ENCODE peak calls at places on chromosomes 1 and 21, in four cellular contexts. One of them, this sample, is unnamed.

GRCh38 chr1:206005234-206005633 is 2.0 kb upstream of the RAB7B start:
- DNase-seq in IMR-90: no peak
- DNase-seq in keratinocyte: no peak
- DNase-seq in neural progenitor cell: no peak
- DNase-seq in this sample: no peak

GRCh38 chr1:45622891-45623394 is 911 bp downstream of the CCDC17 start:
- DNase-seq in IMR-90: no peak
- DNase-seq in neural progenitor cell: peak
- DNase-seq in keratinocyte: no peak
- DNase-seq in this sample: no peak

GRCh38 chr1:92481598-92482403 is 4.9 kb downstream of the GFI1 start:
- DNase-seq in keratinocyte: no peak
- DNase-seq in IMR-90: no peak
- DNase-seq in neural progenitor cell: peak
- DNase-seq in this sample: no peak

GRCh38 chr21:45003331-45004058 is 63.7 kb downstream of the SLX9 start:
- DNase-seq in keratinocyte: no peak
- DNase-seq in neural progenitor cell: peak
- DNase-seq in IMR-90: no peak
- DNase-seq in this sample: peak

GRCh38 chr1:181433931-181434330 is 49.4 kb upstream of the CACNA1E start:
- DNase-seq in keratinocyte: no peak
- DNase-seq in IMR-90: no peak
- DNase-seq in neural progenitor cell: no peak
- DNase-seq in this sample: no peak

GRCh38 chr1:24323281-24323680 is 4.1 kb downstream of the GRHL3 start:
- DNase-seq in IMR-90: no peak
- DNase-seq in keratinocyte: no peak
- DNase-seq in neural progenitor cell: no peak
- DNase-seq in this sample: no peak

GRCh38 chr1:183569141-183569540 is 21.1 kb downstream of the NCF2 start:
- DNase-seq in IMR-90: peak
- DNase-seq in keratinocyte: no peak
- DNase-seq in neural progenitor cell: no peak
- DNase-seq in this sample: peak

GRCh38 chr1:220370041-220370700 is 97.9 kb upstream of the RAB3GAP2 start:
- DNase-seq in keratinocyte: peak
- DNase-seq in neural progenitor cell: peak
- DNase-seq in IMR-90: peak
- DNase-seq in this sample: no peak

GRCh38 chr1:109181807-109182163 is 31.9 kb upstream of the SARS1 start:
- DNase-seq in IMR-90: no peak
- DNase-seq in keratinocyte: no peak
- DNase-seq in neural progenitor cell: no peak
- DNase-seq in this sample: no peak

GRCh38 chr1:238898856-238899255 is 487.5 kb upstream of the CHRM3 start:
- DNase-seq in IMR-90: no peak
- DNase-seq in neural progenitor cell: no peak
- DNase-seq in keratinocyte: peak
- DNase-seq in this sample: no peak

GRCh38 chr1:209770636-209771415 is 13.5 kb downstream of the C1orf74 start:
- DNase-seq in keratinocyte: no peak
- DNase-seq in neural progenitor cell: no peak
- DNase-seq in IMR-90: no peak
- DNase-seq in this sample: no peak

GRCh38 chr21:37765501-37765900 is 150.8 kb downstream of the KCNJ6 start:
- DNase-seq in neural progenitor cell: no peak
- DNase-seq in keratinocyte: peak
- DNase-seq in IMR-90: no peak
- DNase-seq in this sample: no peak

GRCh38 chr1:22914633-22915217 is 57.9 kb downstream of the LACTBL1 start:
- DNase-seq in neural progenitor cell: peak
- DNase-seq in IMR-90: no peak
- DNase-seq in keratinocyte: no peak
- DNase-seq in this sample: no peak

GRCh38 chr1:225449261-225449660 is 21.4 kb upstream of the LBR start:
- DNase-seq in neural progenitor cell: no peak
- DNase-seq in keratinocyte: peak
- DNase-seq in IMR-90: no peak
- DNase-seq in this sample: no peak

GRCh38 chr1:60916178-60916577 is 166.2 kb upstream of the NFIA start:
- DNase-seq in IMR-90: no peak
- DNase-seq in neural progenitor cell: no peak
- DNase-seq in keratinocyte: no peak
- DNase-seq in this sample: no peak

GRCh38 chr1:22320703-22321344 is 130.8 kb upstream of the ZBTB40 start:
- DNase-seq in keratinocyte: no peak
- DNase-seq in IMR-90: no peak
- DNase-seq in neural progenitor cell: no peak
- DNase-seq in this sample: no peak

GRCh38 chr1:155127105-155127671 is 488 bp upstream of the EFNA1 start:
- DNase-seq in keratinocyte: no peak
- DNase-seq in neural progenitor cell: peak
- DNase-seq in IMR-90: peak
- DNase-seq in this sample: peak

GRCh38 chr1:74237035-74237434 is 1.8 kb downstream of the TNNI3K start:
- DNase-seq in neural progenitor cell: no peak
- DNase-seq in keratinocyte: no peak
- DNase-seq in IMR-90: no peak
- DNase-seq in this sample: no peak

GRCh38 chr1:67749844-67750689 is 65.1 kb downstream of the GADD45A start:
- DNase-seq in IMR-90: peak
- DNase-seq in keratinocyte: no peak
- DNase-seq in neural progenitor cell: peak
- DNase-seq in this sample: no peak

GRCh38 chr1:40708750-40709099 is 17.2 kb downstream of the NFYC start:
- DNase-seq in keratinocyte: peak
- DNase-seq in IMR-90: peak
- DNase-seq in neural progenitor cell: peak
- DNase-seq in this sample: peak

GRCh38 chr1:42171679-42172266 is 7.2 kb upstream of the GUCA2A start:
- DNase-seq in keratinocyte: no peak
- DNase-seq in neural progenitor cell: no peak
- DNase-seq in IMR-90: no peak
- DNase-seq in this sample: no peak

GRCh38 chr21:32708069-32708468 is 19.7 kb downstream of the SYNJ1 start:
- DNase-seq in IMR-90: no peak
- DNase-seq in keratinocyte: no peak
- DNase-seq in neural progenitor cell: no peak
- DNase-seq in this sample: no peak
- H3K9ac ChIP-seq in IMR-90: no peak
- H3K9ac ChIP-seq in keratinocyte: no peak
- H3K9ac ChIP-seq in neural progenitor cell: no peak
- H3K9ac ChIP-seq in this sample: no peak

DNA sequence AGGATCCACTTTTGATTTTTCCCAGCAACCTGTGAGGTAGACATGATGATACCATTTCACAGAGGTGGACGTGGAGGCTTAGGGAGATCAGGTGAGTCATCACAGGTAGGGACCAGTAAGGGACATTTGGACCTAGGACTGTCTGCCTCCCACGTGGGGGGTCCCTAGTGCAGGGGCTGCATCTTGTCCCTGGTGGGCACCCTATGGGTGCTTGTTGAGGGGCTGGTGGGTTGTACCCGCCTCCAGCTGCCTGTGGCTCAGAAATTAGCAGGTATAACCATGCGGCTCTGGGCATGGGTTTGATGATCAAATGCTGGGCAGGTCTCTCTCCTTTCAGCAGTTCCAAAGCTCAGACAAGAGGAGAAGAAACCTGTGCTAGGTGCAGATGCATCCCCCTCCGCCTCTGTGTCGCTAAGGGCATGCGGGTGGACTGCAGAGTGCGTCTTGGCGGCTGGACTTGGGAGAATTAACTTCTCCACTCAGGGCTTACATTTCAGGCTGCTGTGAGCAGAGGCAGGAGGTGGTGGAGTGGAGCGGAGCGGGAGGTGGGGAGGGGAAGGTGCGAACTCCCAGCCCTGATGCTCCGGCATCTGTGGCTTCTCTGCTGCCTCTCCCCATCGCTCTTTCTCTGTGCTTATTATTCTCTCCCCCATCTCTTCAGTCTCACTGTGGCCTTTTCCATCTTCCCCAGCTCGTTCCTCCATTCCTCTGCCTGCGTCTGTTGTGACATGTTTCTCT is 146.7 kb downstream of the PTPRU start:
- DNase-seq in IMR-90: no peak
- DNase-seq in neural progenitor cell: no peak
- DNase-seq in keratinocyte: no peak
- DNase-seq in this sample: no peak
- H3K9ac ChIP-seq in IMR-90: no peak
- H3K9ac ChIP-seq in neural progenitor cell: no peak
- H3K9ac ChIP-seq in keratinocyte: no peak
- H3K9ac ChIP-seq in this sample: no peak

GRCh38 chr1:179177614-179178013 is 51.9 kb downstream of the ABL2 start:
- DNase-seq in IMR-90: no peak
- DNase-seq in keratinocyte: no peak
- DNase-seq in neural progenitor cell: no peak
- DNase-seq in this sample: no peak

GRCh38 chr1:179178965-179179364 is 50.5 kb downstream of the ABL2 start:
- DNase-seq in neural progenitor cell: no peak
- DNase-seq in keratinocyte: no peak
- DNase-seq in IMR-90: peak
- DNase-seq in this sample: no peak

GRCh38 chr1:179175011-179175934 is 54.2 kb downstream of the ABL2 start:
- DNase-seq in keratinocyte: no peak
- DNase-seq in neural progenitor cell: no peak
- DNase-seq in IMR-90: peak
- DNase-seq in this sample: no peak

GRCh38 chr1:179178135-179178630 is 51.3 kb downstream of the ABL2 start:
- DNase-seq in neural progenitor cell: no peak
- DNase-seq in keratinocyte: no peak
- DNase-seq in IMR-90: peak
- DNase-seq in this sample: no peak

DNA sequence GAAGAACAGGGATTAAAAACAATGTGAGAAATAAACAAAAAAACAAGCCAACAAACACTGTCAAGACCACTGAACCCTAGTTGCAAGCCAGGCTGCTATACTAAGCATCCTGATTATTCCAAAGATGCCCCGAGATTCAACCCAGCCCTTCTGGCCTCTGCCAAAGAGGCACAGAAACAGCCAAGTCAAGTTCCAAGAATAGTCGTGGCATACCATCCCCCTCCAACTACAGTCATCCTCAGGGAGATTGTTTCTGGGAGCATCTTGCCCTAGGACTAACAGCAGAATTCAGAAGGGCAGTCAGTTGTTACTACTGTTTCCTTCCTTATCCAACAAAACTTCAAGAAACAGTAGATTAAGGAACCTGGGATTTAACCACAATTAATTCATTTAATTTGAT is 52.3 kb downstream of the ABL2 start:
- DNase-seq in keratinocyte: no peak
- DNase-seq in neural progenitor cell: no peak
- DNase-seq in IMR-90: peak
- DNase-seq in this sample: no peak
- H3K9ac ChIP-seq in keratinocyte: no peak
- H3K9ac ChIP-seq in neural progenitor cell: no peak
- H3K9ac ChIP-seq in IMR-90: no peak
- H3K9ac ChIP-seq in this sample: no peak

GRCh38 chr1:221511797-221512196 is 230.1 kb downstream of the DUSP10 start:
- DNase-seq in neural progenitor cell: peak
- DNase-seq in IMR-90: no peak
- DNase-seq in keratinocyte: no peak
- DNase-seq in this sample: no peak
- H3K9ac ChIP-seq in neural progenitor cell: no peak
- H3K9ac ChIP-seq in IMR-90: no peak
- H3K9ac ChIP-seq in keratinocyte: no peak
- H3K9ac ChIP-seq in this sample: no peak

GRCh38 chr1:29452463-29453230 is 216.3 kb downstream of the PTPRU start:
- DNase-seq in keratinocyte: no peak
- DNase-seq in IMR-90: no peak
- DNase-seq in neural progenitor cell: no peak
- DNase-seq in this sample: no peak

GRCh38 chr1:29456685-29457084 is 220.4 kb downstream of the PTPRU start:
- DNase-seq in keratinocyte: no peak
- DNase-seq in neural progenitor cell: no peak
- DNase-seq in IMR-90: no peak
- DNase-seq in this sample: no peak

GRCh38 chr1:29455781-29456180 is 219.5 kb downstream of the PTPRU start:
- DNase-seq in IMR-90: no peak
- DNase-seq in keratinocyte: no peak
- DNase-seq in neural progenitor cell: no peak
- DNase-seq in this sample: no peak

GRCh38 chr1:29453502-29454240 is 217.3 kb downstream of the PTPRU start:
- DNase-seq in neural progenitor cell: peak
- DNase-seq in IMR-90: peak
- DNase-seq in keratinocyte: no peak
- DNase-seq in this sample: peak

DNA sequence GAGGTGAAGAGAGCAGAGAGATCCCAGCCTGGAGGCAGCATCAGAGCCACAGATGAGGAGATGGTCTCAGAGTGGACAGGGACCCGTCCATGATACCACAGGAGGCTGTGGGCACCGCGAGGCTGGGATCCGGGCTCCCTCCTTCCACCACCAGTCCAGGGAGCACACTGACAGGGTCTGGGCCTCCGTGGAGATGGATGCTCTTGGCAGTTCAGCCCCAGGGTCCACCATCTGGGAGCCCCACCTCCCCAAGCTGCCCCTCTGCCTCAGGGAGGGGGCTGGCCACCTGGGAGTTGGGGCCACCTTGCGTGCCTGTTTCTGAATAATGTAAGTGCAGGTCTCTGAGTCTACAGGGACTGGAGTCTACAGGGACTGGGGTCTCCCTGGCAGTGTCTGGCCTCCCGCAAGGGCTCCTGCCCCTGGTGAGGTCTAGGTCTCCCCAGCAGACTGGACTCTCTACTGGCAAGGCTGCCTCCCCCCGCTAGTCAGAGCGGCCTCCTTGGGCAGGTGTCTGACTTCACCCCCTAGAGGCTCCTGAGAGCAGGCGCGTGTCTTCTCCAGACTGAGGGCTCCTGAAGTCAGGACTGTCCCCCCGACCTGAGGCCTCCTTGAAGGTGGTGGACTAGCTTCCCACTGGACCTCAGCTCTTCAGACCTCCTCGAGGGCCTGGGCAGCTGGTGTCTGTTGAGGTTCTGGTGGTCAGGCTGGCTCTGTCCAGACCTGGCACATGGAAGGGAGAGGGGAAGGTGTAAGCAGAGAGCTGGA is 218.5 kb downstream of the PTPRU start:
- DNase-seq in IMR-90: no peak
- DNase-seq in neural progenitor cell: no peak
- DNase-seq in keratinocyte: no peak
- DNase-seq in this sample: no peak
- H3K9ac ChIP-seq in IMR-90: no peak
- H3K9ac ChIP-seq in neural progenitor cell: no peak
- H3K9ac ChIP-seq in keratinocyte: no peak
- H3K9ac ChIP-seq in this sample: no peak

DNA sequence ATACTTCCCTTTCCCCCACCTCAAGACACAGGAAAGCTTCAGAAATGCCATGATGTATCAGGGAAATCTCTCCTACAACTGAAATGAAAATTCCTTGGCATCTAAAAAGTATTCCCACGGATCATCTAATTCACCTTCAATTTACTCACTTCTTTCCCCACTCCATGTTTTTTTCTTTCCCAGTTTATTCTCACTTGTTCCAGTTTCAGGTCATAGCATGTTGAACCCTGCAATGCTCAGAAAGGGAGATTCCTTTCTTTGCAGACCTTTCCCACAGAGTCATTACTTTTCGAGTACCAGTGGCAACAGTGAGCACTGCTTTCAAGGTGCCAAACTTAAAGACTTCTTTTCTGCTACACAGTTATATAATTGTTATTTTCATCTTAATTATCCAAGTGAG is 305.0 kb downstream of the VAV3 start:
- DNase-seq in neural progenitor cell: no peak
- DNase-seq in IMR-90: no peak
- DNase-seq in keratinocyte: no peak
- DNase-seq in this sample: no peak
- H3K9ac ChIP-seq in neural progenitor cell: no peak
- H3K9ac ChIP-seq in IMR-90: no peak
- H3K9ac ChIP-seq in keratinocyte: peak
- H3K9ac ChIP-seq in this sample: no peak

This sample was measured in HepG2.